ENCODE peak calls at places on chromosomes 12 and 14, in seven cellular contexts. T is heart right ventricle, B is left lung, I is adrenal gland, L is astrocyte, N is GM23338, A is aorta. G is an unnamed sample.

GRCh38 chr12:59067068-59067467 is 146.8 kb upstream of the LRIG3 start:
- DNase-seq in T (no peak), A (no peak), L (peak), I (no peak), B (no peak), N (no peak), G (no peak)

GRCh38 chr12:63151898-63152700 is 1.1 kb upstream of the AVPR1A start:
- DNase-seq in L (peak), I (peak), A (peak), T (peak), N (peak), B (peak), G (peak)

GRCh38 chr14:23538785-23539184 is 12.8 kb downstream of the ZFHX2 start:
- DNase-seq in N (peak), I (peak), L (no peak), T (peak), B (no peak), A (no peak), G (peak)

GRCh38 chr14:56198438-56198837 is 80.2 kb downstream of the PELI2 start:
- DNase-seq in N (no peak), A (no peak), L (no peak), T (no peak), B (no peak), I (no peak), G (no peak)

GRCh38 chr14:101125719-101126375 is 222.3 kb upstream of the RTL1 start:
- DNase-seq in A (no peak), B (peak), T (no peak), N (no peak), I (peak), L (no peak), G (no peak)

GRCh38 chr12:1911598-1912575 is 6.6 kb downstream of the CACNA2D4 start:
- DNase-seq in B (peak), L (no peak), N (no peak), I (peak), T (no peak), A (no peak), G (no peak)

GRCh38 chr12:86727151-86727550 is 471.0 kb upstream of the MGAT4C start:
- DNase-seq in B (no peak), A (no peak), L (peak), T (no peak), N (no peak), I (no peak), G (no peak)

GRCh38 chr14:22084393-22085281 is 411.0 kb upstream of the OR4E1 start:
- DNase-seq in I (no peak), N (peak), B (no peak), L (peak), T (no peak), A (no peak), G (no peak)

GRCh38 chr12:11840350-11840749 is 190.9 kb downstream of the ETV6 start:
- DNase-seq in A (no peak), T (no peak), N (no peak), B (no peak), I (no peak), L (no peak), G (no peak)

GRCh38 chr14:23877538-23878180 is 75.9 kb upstream of the DHRS4 start:
- DNase-seq in B (no peak), T (no peak), I (no peak), A (no peak), N (no peak), L (no peak), G (no peak)

GRCh38 chr14:61003571-61003970 is 22.5 kb downstream of the SLC38A6 start:
- DNase-seq in B (no peak), T (no peak), N (no peak), I (no peak), A (no peak), L (peak), G (no peak)

GRCh38 chr12:78192979-78193378 is 362.3 kb downstream of the NAV3 start:
- DNase-seq in A (no peak), N (no peak), I (no peak), B (no peak), T (no peak), L (peak), G (no peak)

GRCh38 chr12:99670635-99671034 is 23.1 kb downstream of the GARIN6 start:
- DNase-seq in B (no peak), N (peak), I (no peak), L (peak), A (no peak), T (no peak), G (no peak)

GRCh38 chr14:106308839-106309389 is 782.5 kb downstream of the TMEM121 start:
- DNase-seq in N (peak), T (peak), B (peak), L (no peak), I (peak), A (peak), G (no peak)

GRCh38 chr12:14399871-14400270 is 34.4 kb downstream of the ATF7IP start:
- DNase-seq in N (no peak), L (peak), A (no peak), T (no peak), I (no peak), B (no peak), G (no peak)

GRCh38 chr14:102255401-102256190 is 49.4 kb downstream of the MOK start:
- DNase-seq in L (peak), T (peak), I (no peak), B (no peak), A (no peak), N (no peak), G (no peak)
- H3K27ac ChIP-seq in L (peak), T (peak), I (no peak), B (peak), A (no peak), N (no peak), G (no peak)

GRCh38 chr12:120925740-120926563 is 21.8 kb upstream of the SPPL3 start:
- DNase-seq in L (no peak), I (no peak), T (no peak), N (peak), B (no peak), A (no peak), G (no peak)
- H3K27ac ChIP-seq in L (no peak), I (no peak), T (no peak), N (peak), B (no peak), A (no peak), G (no peak)

GRCh38 chr12:89962648-89963047 is 254.0 kb upstream of the ATP2B1 start:
- DNase-seq in I (no peak), A (no peak), L (no peak), N (no peak), T (no peak), B (no peak), G (no peak)
- H3K27ac ChIP-seq in I (no peak), A (no peak), L (no peak), N (no peak), T (no peak), B (no peak), G (no peak)

DNA sequence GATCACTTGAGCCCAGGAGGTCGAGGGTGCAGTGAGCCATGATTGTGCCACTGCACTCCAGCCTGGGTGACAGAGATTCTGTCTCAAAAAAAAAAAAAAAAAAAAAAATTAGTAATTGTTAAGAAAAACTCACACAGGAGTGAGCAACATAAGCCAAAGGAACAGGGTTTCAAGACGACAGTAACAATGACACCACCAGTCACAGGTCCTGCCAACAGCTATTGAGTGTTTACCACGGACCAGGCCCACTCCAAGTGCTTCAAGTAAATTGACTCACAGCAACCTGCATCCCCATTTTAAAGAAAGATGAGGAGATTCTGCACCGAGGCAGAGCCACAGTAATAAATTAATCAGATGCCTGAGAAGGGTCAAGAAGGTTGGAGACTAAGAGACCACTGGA is 194.5 kb downstream of the DPF3 start:
- DNase-seq in A (no peak), N (no peak), L (no peak), I (no peak), T (no peak), B (no peak), G (no peak)
- H3K27ac ChIP-seq in A (no peak), N (no peak), L (no peak), I (no peak), T (no peak), B (no peak), G (no peak)

GRCh38 chr12:122939151-122939550 is 27.1 kb downstream of the ABCB9 start:
- DNase-seq in L (no peak), A (no peak), T (no peak), N (no peak), I (no peak), B (no peak), G (no peak)
- H3K27ac ChIP-seq in L (no peak), A (no peak), T (no peak), N (no peak), I (no peak), B (no peak), G (no peak)

GRCh38 chr12:6764011-6764828 is 1.9 kb upstream of the PTMS start:
- DNase-seq in A (peak), B (peak), N (peak), T (peak), L (peak), I (peak), G (peak)
- H3K27ac ChIP-seq in A (peak), B (peak), N (peak), T (peak), L (peak), I (peak), G (peak)

GRCh38 chr14:53146739-53147138 is 6.4 kb downstream of the DDHD1 start:
- DNase-seq in B (no peak), T (no peak), A (no peak), N (no peak), L (no peak), I (no peak), G (no peak)
- H3K27ac ChIP-seq in B (no peak), T (no peak), A (no peak), N (no peak), L (no peak), I (no peak), G (no peak)

DNA sequence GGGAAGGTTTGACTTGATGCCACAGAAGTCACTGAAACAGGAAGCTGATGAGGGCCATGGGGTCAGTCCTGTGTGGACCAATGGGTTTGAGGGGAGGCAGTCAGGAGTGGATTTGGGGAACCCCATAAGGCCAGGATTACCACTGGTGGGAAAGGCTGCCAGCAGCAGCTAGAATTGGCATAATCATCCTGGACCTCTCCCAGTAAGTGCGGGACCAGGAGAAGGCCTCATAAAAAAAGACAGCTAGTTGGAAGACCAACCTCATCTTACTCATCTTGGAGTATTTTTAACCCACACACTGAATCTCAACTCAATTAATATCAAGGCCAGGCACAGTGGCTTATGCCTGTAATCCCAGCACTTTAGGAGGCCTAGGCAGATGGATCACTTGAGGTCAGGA is 22.7 kb downstream of the TBX3 start:
- DNase-seq in N (no peak), L (no peak), T (no peak), I (no peak), B (no peak), A (no peak), G (no peak)
- H3K27ac ChIP-seq in N (no peak), L (no peak), T (no peak), I (no peak), B (no peak), A (no peak), G (no peak)

GRCh38 chr12:48812389-48812788 is 5.9 kb upstream of the CACNB3 start:
- DNase-seq in N (no peak), L (no peak), B (no peak), T (no peak), A (no peak), I (no peak), G (no peak)
- H3K27ac ChIP-seq in N (no peak), L (no peak), B (no peak), T (no peak), A (no peak), I (no peak), G (no peak)

G was measured in substantia nigra.